ENCODE peak calls at places on chromosomes 13 and 19, in five cellular contexts. P is AG10803, Z is epithelial cell of esophagus, V is heart left ventricle, A is transverse colon. X is an unnamed sample.

GRCh38 chr19:52786078-52786463 is 520 bp downstream of the ZNF600 start:
- DNase-seq in P (no peak), V (peak), A (peak), Z (peak), X (peak)

GRCh38 chr13:34044660-34045080 is 226.7 kb downstream of the RFC3 start:
- DNase-seq in Z (peak), A (no peak), P (peak), V (no peak), X (peak)

GRCh38 chr19:57903298-57904174 is 12.9 kb downstream of the ZNF417 start:
- DNase-seq in Z (peak), A (no peak), P (peak), V (no peak), X (no peak)

GRCh38 chr13:28357846-28358496 is 137.0 kb downstream of the FLT1 start:
- DNase-seq in P (no peak), A (no peak), V (no peak), Z (peak), X (no peak)

GRCh38 chr19:4768934-4769777 is 22.4 kb upstream of the FEM1A start:
- DNase-seq in Z (peak), V (peak), A (peak), P (peak), X (peak)

GRCh38 chr13:36105726-36106125 is 25.5 kb downstream of the DCLK1 start:
- DNase-seq in V (no peak), P (no peak), Z (no peak), A (no peak), X (no peak)

GRCh38 chr13:80340643-80341097 is 256 bp downstream of the SPRY2 start:
- DNase-seq in A (no peak), V (peak), P (peak), Z (peak), X (peak)

GRCh38 chr19:16584825-16585801 is 12.9 kb upstream of the SLC35E1 start:
- DNase-seq in P (no peak), A (no peak), Z (no peak), V (no peak), X (no peak)

GRCh38 chr13:110346661-110347067 is 39.6 kb downstream of the COL4A2 start:
- DNase-seq in Z (peak), P (no peak), A (peak), V (no peak), X (no peak)

GRCh38 chr19:45817010-45817724 is 2.1 kb upstream of the RSPH6A start:
- DNase-seq in Z (peak), P (peak), V (peak), A (peak), X (peak)

GRCh38 chr13:20387441-20387971 is 138.2 kb downstream of the CRYL1 start:
- DNase-seq in V (no peak), A (no peak), Z (peak), P (no peak), X (no peak)

GRCh38 chr13:59673301-59673700 is 490.4 kb downstream of the DIAPH3 start:
- DNase-seq in A (no peak), Z (no peak), P (peak), V (no peak), X (no peak)

GRCh38 chr19:49470615-49470978 is 3.4 kb upstream of the FLT3LG start:
- DNase-seq in Z (no peak), P (no peak), V (no peak), A (no peak), X (no peak)

GRCh38 chr19:34269968-34270621 is 15.7 kb downstream of the GARRE1 start:
- DNase-seq in A (peak), V (peak), Z (peak), P (peak), X (peak)

GRCh38 chr13:42049454-42049780 is 969 bp downstream of the DGKH start:
- DNase-seq in V (no peak), P (no peak), Z (no peak), A (no peak), X (no peak)

GRCh38 chr13:65133094-65133493 is 2097.0 kb downstream of the PCDH9 start:
- DNase-seq in P (no peak), A (no peak), V (no peak), Z (peak), X (no peak)

GRCh38 chr19:18167975-18168645 is 5.5 kb upstream of the IFI30 start:
- DNase-seq in Z (no peak), P (no peak), V (no peak), A (peak), X (peak)

GRCh38 chr13:29749401-29750177 is 100.8 kb downstream of the UBL3 start:
- DNase-seq in V (no peak), Z (no peak), P (peak), A (no peak), X (no peak)

GRCh38 chr19:4060621-4061177 is 6.0 kb downstream of the ZBTB7A start:
- DNase-seq in P (no peak), V (no peak), Z (no peak), A (peak), X (no peak)

GRCh38 chr13:91347212-91347995 is at the start of gene MIR17HG:
- DNase-seq in Z (peak), V (peak), P (peak), A (peak), X (peak)

GRCh38 chr19:28319208-28319607 is 893.7 kb downstream of the UQCRFS1 start:
- DNase-seq in P (no peak), A (no peak), V (no peak), Z (no peak), X (no peak)

GRCh38 chr13:108629353-108629752 is at the start of gene MYO16:
- DNase-seq in Z (no peak), A (no peak), P (no peak), V (no peak), X (no peak)

GRCh38 chr19:29807178-29807577 is 4.6 kb upstream of the CCNE1 start:
- DNase-seq in V (no peak), A (no peak), Z (no peak), P (no peak), X (no peak)

GRCh38 chr19:52398091-52398461 is 427 bp downstream of the ZNF528 start:
- DNase-seq in A (peak), P (peak), V (no peak), Z (no peak), X (no peak)

GRCh38 chr13:41286370-41286769 is 23.0 kb upstream of the MTRF1 start:
- DNase-seq in A (no peak), Z (no peak), V (no peak), P (no peak), X (no peak)

GRCh38 chr19:14347999-14348889 is 33.0 kb upstream of the ADGRE5 start:
- DNase-seq in V (peak), A (peak), P (peak), Z (peak), X (peak)

GRCh38 chr19:11261902-11262839 is at the start of gene DOCK6:
- DNase-seq in P (no peak), A (peak), Z (no peak), V (peak), X (peak)

GRCh38 chr13:49356224-49356623 is 87.6 kb downstream of the CAB39L start:
- DNase-seq in V (no peak), A (no peak), Z (peak), P (peak), X (no peak)

GRCh38 chr13:51729853-51730553 is 74.0 kb downstream of the DHRS12 start:
- DNase-seq in V (no peak), Z (peak), A (peak), P (peak), X (peak)

GRCh38 chr13:23695711-23696512 is 125.7 kb downstream of the TNFRSF19 start:
- DNase-seq in A (no peak), Z (peak), V (peak), P (no peak), X (no peak)

GRCh38 chr19:31054430-31054829 is 294.8 kb downstream of the TSHZ3 start:
- DNase-seq in A (peak), P (peak), Z (peak), V (peak), X (no peak)

GRCh38 chr19:882871-883497 is 10.0 kb downstream of the MED16 start:
- DNase-seq in V (no peak), A (no peak), Z (no peak), P (no peak), X (no peak)

GRCh38 chr19:632228-633067 is 889 bp downstream of the POLRMT start:
- DNase-seq in V (no peak), Z (peak), A (peak), P (peak), X (peak)

GRCh38 chr13:39968646-39969475 is 313.4 kb downstream of the COG6 start:
- DNase-seq in V (no peak), Z (peak), P (no peak), A (no peak), X (no peak)

GRCh38 chr19:1466018-1466460 is 13.0 kb downstream of the C19orf25 start:
- DNase-seq in Z (no peak), V (peak), P (no peak), A (no peak), X (no peak)

GRCh38 chr19:12801466-12802266 is at the start of the genes PRDX2 and THSD8:
- DNase-seq in Z (peak), V (peak), A (peak), P (peak), X (peak)

GRCh38 chr19:5967994-5968430 is 9.9 kb downstream of the RANBP3 start:
- DNase-seq in A (peak), Z (peak), V (peak), P (peak), X (peak)

GRCh38 chr13:47463002-47463401 is 538.1 kb downstream of the SUCLA2 start:
- DNase-seq in Z (no peak), V (no peak), P (no peak), A (no peak), X (no peak)

GRCh38 chr13:47457631-47458030 is 543.4 kb downstream of the SUCLA2 start:
- DNase-seq in Z (peak), P (peak), V (no peak), A (no peak), X (no peak)

GRCh38 chr13:47463726-47464125 is 537.3 kb downstream of the SUCLA2 start:
- DNase-seq in V (no peak), Z (no peak), A (no peak), P (peak), X (no peak)

GRCh38 chr13:47455581-47455980 is 545.5 kb downstream of the SUCLA2 start:
- DNase-seq in A (no peak), P (peak), V (no peak), Z (no peak), X (peak)

GRCh38 chr13:47459512-47459911 is 541.6 kb downstream of the SUCLA2 start:
- DNase-seq in Z (no peak), V (no peak), A (no peak), P (peak), X (no peak)
- TF ChIP-seq CTCF in Z (no peak), V (no peak), A (no peak), P (peak), X (no peak)

DNA sequence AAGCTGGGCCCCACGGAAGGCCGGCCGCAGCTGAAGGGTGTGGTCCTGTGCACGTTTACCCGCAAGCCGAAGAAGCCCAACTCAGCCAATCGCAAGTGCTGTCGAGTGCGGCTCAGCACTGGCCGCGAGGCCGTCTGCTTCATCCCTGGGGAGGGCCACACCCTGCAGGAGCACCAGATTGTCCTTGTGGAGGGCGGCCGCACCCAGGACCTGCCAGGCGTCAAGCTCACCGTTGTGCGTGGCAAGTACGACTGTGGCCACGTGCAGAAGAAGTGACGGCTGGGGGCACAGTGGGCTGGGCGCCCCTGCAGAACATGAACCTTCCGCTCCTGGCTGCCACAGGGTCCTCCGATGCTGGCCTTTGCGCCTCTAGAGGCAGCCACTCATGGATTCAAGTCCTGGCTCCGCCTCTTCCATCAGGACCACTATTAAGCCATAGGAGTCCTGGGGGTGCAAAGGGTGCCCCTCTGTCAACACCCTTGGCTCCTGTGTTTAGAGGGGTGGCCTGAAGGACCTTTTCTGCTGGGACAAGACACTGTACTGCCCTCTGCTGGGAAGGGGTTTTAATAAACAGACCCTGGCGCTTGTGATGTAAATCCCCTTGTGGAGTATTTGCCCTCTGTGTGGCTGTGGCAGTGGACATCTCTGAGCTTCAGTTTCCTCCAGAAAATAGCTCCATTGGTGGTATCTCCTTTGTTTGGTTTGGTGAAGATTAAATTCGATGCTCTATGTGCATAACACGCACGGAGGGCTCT is 1.9 kb downstream of the MRPS12 start:
- DNase-seq in P (peak), V (no peak), A (no peak), Z (peak), X (peak)
- TF ChIP-seq CTCF in P (peak), V (peak), A (peak), Z (peak), X (no peak)

DNA sequence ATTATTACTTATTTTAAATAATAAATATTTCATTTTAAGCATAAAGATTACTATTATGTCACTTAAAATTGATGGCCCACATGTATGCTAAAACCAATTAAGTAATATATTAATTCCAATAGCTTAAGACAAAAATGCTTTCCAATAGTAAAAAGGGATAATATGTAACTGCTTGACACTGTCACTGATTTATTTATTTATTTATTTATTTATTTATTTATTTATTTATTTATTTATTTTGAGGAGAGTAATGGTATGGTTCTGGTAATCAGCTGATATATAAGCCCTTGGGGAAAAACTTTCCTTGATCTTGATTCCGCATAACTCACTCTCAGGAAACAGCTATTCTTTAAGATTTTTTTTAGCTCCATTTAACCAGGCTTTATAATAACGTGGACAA is 903.0 kb upstream of the ATXN8OS start:
- DNase-seq in V (no peak), A (no peak), P (no peak), Z (no peak), X (no peak)
- TF ChIP-seq CTCF in V (no peak), A (no peak), P (no peak), Z (no peak), X (no peak)

GRCh38 chr13:27018230-27018875 is 153.3 kb downstream of the USP12 start:
- DNase-seq in V (no peak), P (no peak), Z (no peak), A (peak), X (no peak)

GRCh38 chr13:27012482-27013197 is 159.0 kb downstream of the USP12 start:
- DNase-seq in Z (peak), A (no peak), V (no peak), P (peak), X (no peak)

GRCh38 chr13:27011661-27012060 is 159.9 kb downstream of the USP12 start:
- DNase-seq in Z (no peak), P (no peak), A (no peak), V (no peak), X (no peak)

GRCh38 chr13:27016871-27017270 is 154.7 kb downstream of the USP12 start:
- DNase-seq in A (peak), P (no peak), Z (no peak), V (no peak), X (no peak)

DNA sequence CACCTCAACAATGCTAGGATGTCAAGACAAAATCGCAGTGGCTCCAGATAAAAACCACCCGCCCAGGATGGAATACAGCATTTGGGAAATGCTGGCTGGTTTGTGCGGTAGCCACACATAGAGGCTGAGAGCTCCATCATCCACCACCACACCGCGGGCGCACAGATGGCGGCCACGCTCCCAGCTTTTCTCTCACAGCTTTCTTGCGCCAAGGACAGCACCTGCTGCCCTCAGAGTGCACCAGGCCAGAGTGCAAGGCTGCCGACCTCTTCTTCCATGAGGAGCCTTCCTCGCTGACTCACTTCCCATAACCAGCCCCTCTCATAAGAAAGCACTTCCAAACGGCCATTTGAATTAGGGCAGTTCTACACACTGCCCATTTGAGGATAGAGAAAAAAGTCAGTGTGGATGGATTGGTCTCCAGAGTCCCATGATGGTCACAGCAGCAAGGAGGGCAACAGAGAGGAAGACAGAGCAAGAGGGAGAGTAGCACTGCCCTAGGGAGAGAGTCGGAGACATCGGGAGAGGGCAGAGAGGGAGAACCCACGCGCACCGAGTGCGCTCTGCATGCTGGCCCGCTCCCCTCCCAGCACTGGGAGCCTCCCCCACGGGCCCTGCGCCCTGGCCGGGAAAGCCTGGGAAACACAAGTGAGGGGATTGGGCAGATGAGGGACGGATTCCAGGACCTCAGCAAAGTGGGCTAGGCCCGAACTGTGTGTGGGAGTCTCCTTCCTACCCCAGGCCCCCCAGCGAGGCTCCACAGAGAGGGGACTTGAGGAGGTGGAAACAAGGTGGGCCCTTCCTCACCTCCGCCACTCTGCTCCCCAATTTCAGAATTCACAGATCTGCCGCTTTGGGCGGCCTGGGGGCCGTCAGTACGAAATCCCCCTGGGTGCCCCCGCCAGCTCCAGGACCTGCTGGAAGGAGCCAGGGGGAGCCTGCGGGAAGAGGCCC is 156.9 kb downstream of the USP12 start:
- DNase-seq in Z (no peak), A (no peak), V (no peak), P (no peak), X (no peak)
- TF ChIP-seq CTCF in Z (no peak), A (no peak), V (no peak), P (no peak), X (no peak)